ENCODE peak calls at places on chromosomes 2 and 18, in six cellular contexts. Z is BJ, L is kidney epithelial cell, T is NB4, O is OCI-LY7, W is sigmoid colon. H is an unnamed sample.

GRCh38 chr2:58640042-58640441 is 398.9 kb upstream of the FANCL start:
- DNase-seq in Z (no peak), L (no peak), T (no peak), O (no peak), W (no peak), H (no peak)

GRCh38 chr2:190051223-190051622 is 11.3 kb downstream of the MSTN start:
- DNase-seq in Z (no peak), L (no peak), T (no peak), O (no peak), W (no peak), H (no peak)

GRCh38 chr2:47686018-47686417 is 96.9 kb upstream of the MSH6 start:
- DNase-seq in Z (no peak), L (no peak), T (no peak), O (no peak), W (no peak), H (no peak)

GRCh38 chr2:57497489-57498096 is 549.0 kb upstream of the VRK2 start:
- DNase-seq in Z (no peak), L (no peak), T (peak; percentile 65), O (peak; percentile 45), W (no peak), H (peak; percentile 11)

GRCh38 chr18:21179590-21180220 is 62.3 kb upstream of the GREB1L start:
- DNase-seq in Z (no peak), L (no peak), T (peak; percentile 78), O (peak; percentile 79), W (no peak), H (no peak)

GRCh38 chr18:32308493-32309120 is 118.8 kb downstream of the MEP1B start:
- DNase-seq in Z (peak; percentile 22), L (peak; percentile 54), T (peak; percentile 53), O (no peak), W (peak; percentile 75), H (no peak)

GRCh38 chr2:240649331-240649730 is 24.1 kb downstream of the GPR35 start:
- DNase-seq in Z (no peak), L (no peak), T (no peak), O (no peak), W (peak; percentile 25), H (no peak)

GRCh38 chr18:58784601-58785137 is 80.0 kb upstream of the ZNF532 start:
- DNase-seq in Z (no peak), L (no peak), T (no peak), O (no peak), W (no peak), H (no peak)

GRCh38 chr2:32812316-32812715 is 134.4 kb upstream of the LTBP1 start:
- DNase-seq in Z (peak; percentile 22), L (no peak), T (no peak), O (no peak), W (no peak), H (no peak)

GRCh38 chr2:148876190-148876588 is 1.2 kb downstream of the KIF5C start:
- DNase-seq in Z (no peak), L (no peak), T (no peak), O (peak; percentile 13), W (no peak), H (no peak)

GRCh38 chr2:96798733-96799622 is 17.1 kb upstream of the CNNM3 start:
- DNase-seq in Z (no peak), L (no peak), T (no peak), O (no peak), W (peak; percentile 59), H (no peak)

GRCh38 chr2:142722569-142722968 is 154.9 kb upstream of the KYNU start:
- DNase-seq in Z (peak; percentile 19), L (no peak), T (no peak), O (no peak), W (no peak), H (no peak)

GRCh38 chr2:236691799-236692167 is 122.2 kb downstream of the ACKR3 start:
- DNase-seq in Z (no peak), L (no peak), T (no peak), O (no peak), W (no peak), H (no peak)

GRCh38 chr2:74333175-74333574 is 10.0 kb downstream of the SLC4A5 start:
- DNase-seq in Z (no peak), L (no peak), T (peak; percentile 54), O (peak; percentile 36), W (no peak), H (no peak)

GRCh38 chr18:70172225-70172624 is 33.3 kb downstream of the RTTN start:
- DNase-seq in Z (no peak), L (no peak), T (no peak), O (no peak), W (no peak), H (no peak)

GRCh38 chr2:72130671-72131360 is 16.8 kb downstream of the CYP26B1 start:
- DNase-seq in Z (no peak), L (no peak), T (no peak), O (no peak), W (no peak), H (no peak)

GRCh38 chr18:7303306-7303705 is 72.4 kb downstream of the LRRC30 start:
- DNase-seq in Z (no peak), L (no peak), T (no peak), O (no peak), W (no peak), H (no peak)

GRCh38 chr2:226756131-226756530 is 43.5 kb downstream of the IRS1 start:
- DNase-seq in Z (no peak), L (peak; percentile 81), T (no peak), O (no peak), W (no peak), H (peak; percentile 63)

GRCh38 chr2:108633379-108633778 is 85.9 kb upstream of the RANBP2 start:
- DNase-seq in Z (no peak), L (no peak), T (no peak), O (peak; percentile 6), W (no peak), H (no peak)

GRCh38 chr2:53104263-53104662 is 663.3 kb upstream of the CHAC2 start:
- DNase-seq in Z (no peak), L (peak; percentile 63), T (no peak), O (no peak), W (no peak), H (peak; percentile 22)

GRCh38 chr2:66805136-66805535 is 370.2 kb downstream of the MEIS1 start:
- DNase-seq in Z (no peak), L (no peak), T (no peak), O (no peak), W (peak; percentile 67), H (peak; percentile 2)

GRCh38 chr2:239903210-239903609 is 121.9 kb downstream of the NDUFA10 start:
- DNase-seq in Z (no peak), L (no peak), T (no peak), O (no peak), W (no peak), H (no peak)

GRCh38 chr2:10079192-10079930 is 850 bp downstream of the CYS1 start:
- DNase-seq in Z (peak; percentile 27), L (no peak), T (peak; percentile 52), O (peak; percentile 31), W (peak; percentile 87), H (no peak)

GRCh38 chr2:30869988-30870387 is 62.7 kb upstream of the CAPN13 start:
- DNase-seq in Z (no peak), L (peak; percentile 66), T (no peak), O (no peak), W (no peak), H (no peak)

GRCh38 chr2:235898766-235899165 is 269.4 kb downstream of the GBX2 start:
- DNase-seq in Z (no peak), L (no peak), T (no peak), O (no peak), W (no peak), H (no peak)

GRCh38 chr2:64609229-64609994 is 44.3 kb downstream of the SERTAD2 start:
- DNase-seq in Z (no peak), L (no peak), T (peak; percentile 76), O (peak; percentile 66), W (peak; percentile 77), H (no peak)
- TF ChIP-seq CTCF in Z (peak; percentile 4), L (peak; percentile 7), T (no peak), O (peak; percentile 10), W (peak; percentile 39), H (peak; percentile 20)

GRCh38 chr2:120604767-120605166 is 130.9 kb upstream of the GLI2 start:
- DNase-seq in Z (no peak), L (no peak), T (no peak), O (no peak), W (no peak), H (no peak)

GRCh38 chr2:120606931-120607330 is 128.7 kb upstream of the GLI2 start:
- DNase-seq in Z (no peak), L (no peak), T (no peak), O (no peak), W (no peak), H (no peak)

GRCh38 chr2:120607506-120607905 is 128.2 kb upstream of the GLI2 start:
- DNase-seq in Z (no peak), L (no peak), T (no peak), O (no peak), W (no peak), H (no peak)

GRCh38 chr2:120606280-120606679 is 129.4 kb upstream of the GLI2 start:
- DNase-seq in Z (no peak), L (no peak), T (no peak), O (no peak), W (no peak), H (no peak)

GRCh38 chr2:120605231-120605935 is 130.3 kb upstream of the GLI2 start:
- DNase-seq in Z (no peak), L (no peak), T (peak; percentile 54), O (no peak), W (no peak), H (no peak)
- H3K4me3 ChIP-seq in Z (no peak overlapping the region), L (no peak overlapping the region), T (no peak overlapping the region), O (no peak overlapping the region), W (no peak overlapping the region), H (no peak overlapping the region)

DNA sequence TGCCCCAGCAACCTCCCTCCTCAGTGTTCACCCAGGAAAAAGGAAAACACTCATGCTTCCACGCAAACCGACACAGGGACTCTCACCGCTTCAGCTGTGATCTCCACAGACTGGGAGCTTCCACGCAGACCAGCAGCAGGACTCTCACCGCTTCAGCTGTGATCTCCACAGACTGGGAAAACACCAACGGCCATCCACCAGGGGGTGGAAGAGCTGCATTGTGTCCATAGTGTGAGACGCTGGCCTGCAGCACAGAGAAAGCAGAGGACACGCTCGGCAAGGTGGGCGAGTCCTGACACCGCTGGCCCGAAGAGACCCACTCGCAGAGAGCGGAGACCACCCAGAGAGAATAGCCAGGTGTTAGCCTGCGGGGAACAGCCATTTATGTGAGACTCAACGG is 42.5 kb upstream of the NFATC1 start:
- DNase-seq in Z (no peak), L (no peak), T (peak; percentile 16), O (no peak), W (no peak), H (no peak)
- TF ChIP-seq CTCF in Z (peak; percentile 37), L (peak; percentile 36), T (no peak), O (no peak), W (no peak), H (peak; percentile 45)

GRCh38 chr2:203812294-203813221 is 55.0 kb upstream of the CTLA4 start:
- DNase-seq in Z (no peak), L (no peak), T (no peak), O (no peak), W (no peak), H (no peak)

GRCh38 chr2:203817147-203817546 is 50.4 kb upstream of the CTLA4 start:
- DNase-seq in Z (no peak), L (no peak), T (no peak), O (peak; percentile 15), W (no peak), H (no peak)

GRCh38 chr2:203813684-203814083 is 53.9 kb upstream of the CTLA4 start:
- DNase-seq in Z (no peak), L (no peak), T (no peak), O (no peak), W (no peak), H (no peak)

GRCh38 chr2:203815541-203815898 is 52.1 kb upstream of the CTLA4 start:
- DNase-seq in Z (no peak), L (no peak), T (no peak), O (no peak), W (no peak), H (no peak)

GRCh38 chr2:203814661-203815540 is 52.7 kb upstream of the CTLA4 start:
- DNase-seq in Z (no peak), L (no peak), T (peak; percentile 77), O (peak; percentile 89), W (peak; percentile 72), H (peak; percentile 42)
- H3K4me3 ChIP-seq in Z (no peak overlapping the region), L (no peak overlapping the region), T (no peak overlapping the region), O (peak overlapping the region; percentile 13), W (no peak overlapping the region), H (no peak overlapping the region)